ENCODE peak calls at places on chromosome 15, in ten cellular contexts. One of them, this sample, is unnamed. For H3K36me3 and H3K4me1, the result is how much of the 10 kb centered on the place peaks cover.

GRCh38 chr15:94064676-94065313 is 166.6 kb upstream of the MCTP2 start:
- DNase-seq in mammary epithelial cell: peak
- DNase-seq in neuronal stem cell: no peak
- DNase-seq in HepG2: no peak
- DNase-seq in IMR-90: no peak
- DNase-seq in NT2/D1: no peak
- DNase-seq in GM23248: no peak
- DNase-seq in trophoblast cell: no peak
- DNase-seq in neural progenitor cell: no peak
- DNase-seq in MM.1S: no peak
- DNase-seq in this sample: no peak

GRCh38 chr15:97652041-97652440 is 308.5 kb upstream of the ARRDC4 start:
- DNase-seq in IMR-90: no peak
- DNase-seq in NT2/D1: no peak
- DNase-seq in mammary epithelial cell: no peak
- DNase-seq in HepG2: no peak
- DNase-seq in neural progenitor cell: no peak
- DNase-seq in neuronal stem cell: no peak
- DNase-seq in MM.1S: no peak
- DNase-seq in GM23248: no peak
- DNase-seq in trophoblast cell: no peak
- DNase-seq in this sample: no peak

GRCh38 chr15:81939604-81940440 is 106.0 kb downstream of the MEX3B start:
- DNase-seq in neural progenitor cell: peak
- DNase-seq in IMR-90: peak
- DNase-seq in MM.1S: peak
- DNase-seq in neuronal stem cell: peak
- DNase-seq in mammary epithelial cell: peak
- DNase-seq in GM23248: peak
- DNase-seq in HepG2: peak
- DNase-seq in NT2/D1: peak
- DNase-seq in trophoblast cell: peak
- DNase-seq in this sample: peak

GRCh38 chr15:69578792-69579587 is 126.4 kb downstream of the RPLP1 start:
- DNase-seq in NT2/D1: no peak
- DNase-seq in neuronal stem cell: no peak
- DNase-seq in GM23248: no peak
- DNase-seq in mammary epithelial cell: peak
- DNase-seq in IMR-90: no peak
- DNase-seq in HepG2: no peak
- DNase-seq in neural progenitor cell: no peak
- DNase-seq in trophoblast cell: no peak
- DNase-seq in MM.1S: no peak
- DNase-seq in this sample: no peak

GRCh38 chr15:56913670-56914069 is 4.8 kb upstream of the TCF12 start:
- DNase-seq in trophoblast cell: no peak
- DNase-seq in MM.1S: no peak
- DNase-seq in mammary epithelial cell: no peak
- DNase-seq in neuronal stem cell: no peak
- DNase-seq in NT2/D1: no peak
- DNase-seq in IMR-90: peak
- DNase-seq in GM23248: peak
- DNase-seq in neural progenitor cell: no peak
- DNase-seq in HepG2: no peak
- DNase-seq in this sample: no peak

GRCh38 chr15:75904241-75904631 is 558 bp downstream of the FBXO22 start:
- DNase-seq in GM23248: peak
- DNase-seq in HepG2: peak
- DNase-seq in neural progenitor cell: peak
- DNase-seq in trophoblast cell: peak
- DNase-seq in NT2/D1: no peak
- DNase-seq in MM.1S: peak
- DNase-seq in mammary epithelial cell: peak
- DNase-seq in IMR-90: peak
- DNase-seq in neuronal stem cell: peak
- DNase-seq in this sample: peak

GRCh38 chr15:84891339-84891738 is 6.9 kb downstream of the SLC28A1 start:
- DNase-seq in mammary epithelial cell: no peak
- DNase-seq in HepG2: no peak
- DNase-seq in GM23248: no peak
- DNase-seq in neuronal stem cell: no peak
- DNase-seq in IMR-90: no peak
- DNase-seq in NT2/D1: no peak
- DNase-seq in MM.1S: no peak
- DNase-seq in neural progenitor cell: no peak
- DNase-seq in trophoblast cell: no peak
- DNase-seq in this sample: no peak

GRCh38 chr15:27956285-27956684 is 142.8 kb downstream of the OCA2 start:
- DNase-seq in NT2/D1: no peak
- DNase-seq in mammary epithelial cell: no peak
- DNase-seq in trophoblast cell: no peak
- DNase-seq in MM.1S: no peak
- DNase-seq in neuronal stem cell: no peak
- DNase-seq in HepG2: no peak
- DNase-seq in IMR-90: no peak
- DNase-seq in GM23248: no peak
- DNase-seq in neural progenitor cell: no peak
- DNase-seq in this sample: no peak

GRCh38 chr15:42349178-42349577 is 10.1 kb upstream of the CAPN3 start:
- DNase-seq in GM23248: peak
- DNase-seq in IMR-90: peak
- DNase-seq in neuronal stem cell: no peak
- DNase-seq in neural progenitor cell: no peak
- DNase-seq in mammary epithelial cell: no peak
- DNase-seq in HepG2: no peak
- DNase-seq in NT2/D1: no peak
- DNase-seq in MM.1S: no peak
- DNase-seq in trophoblast cell: no peak
- DNase-seq in this sample: no peak

GRCh38 chr15:60672400-60672799 is 193.5 kb upstream of the ICE2 start:
- DNase-seq in MM.1S: no peak
- DNase-seq in IMR-90: no peak
- DNase-seq in neural progenitor cell: peak
- DNase-seq in mammary epithelial cell: no peak
- DNase-seq in trophoblast cell: no peak
- DNase-seq in neuronal stem cell: no peak
- DNase-seq in HepG2: peak
- DNase-seq in GM23248: no peak
- DNase-seq in NT2/D1: no peak
- DNase-seq in this sample: no peak

GRCh38 chr15:43958894-43959330 is 132.1 kb downstream of the WDR76 start:
- DNase-seq in GM23248: peak
- DNase-seq in neuronal stem cell: no peak
- DNase-seq in NT2/D1: peak
- DNase-seq in MM.1S: no peak
- DNase-seq in HepG2: no peak
- DNase-seq in mammary epithelial cell: peak
- DNase-seq in neural progenitor cell: peak
- DNase-seq in trophoblast cell: no peak
- DNase-seq in IMR-90: peak
- DNase-seq in this sample: no peak

GRCh38 chr15:45804028-45804427 is 169.2 kb downstream of the SQOR start:
- DNase-seq in mammary epithelial cell: no peak
- DNase-seq in NT2/D1: no peak
- DNase-seq in GM23248: no peak
- DNase-seq in trophoblast cell: no peak
- DNase-seq in neural progenitor cell: no peak
- DNase-seq in MM.1S: no peak
- DNase-seq in HepG2: no peak
- DNase-seq in neuronal stem cell: no peak
- DNase-seq in IMR-90: no peak
- DNase-seq in this sample: no peak

GRCh38 chr15:66993090-66993489 is 72.3 kb upstream of the SMAD3 start:
- DNase-seq in neural progenitor cell: no peak
- DNase-seq in GM23248: no peak
- DNase-seq in mammary epithelial cell: no peak
- DNase-seq in HepG2: no peak
- DNase-seq in NT2/D1: no peak
- DNase-seq in IMR-90: no peak
- DNase-seq in MM.1S: no peak
- DNase-seq in trophoblast cell: no peak
- DNase-seq in neuronal stem cell: no peak
- DNase-seq in this sample: no peak

GRCh38 chr15:33086500-33087141 is 107.9 kb downstream of the FMN1 start:
- DNase-seq in GM23248: peak
- DNase-seq in IMR-90: peak
- DNase-seq in neuronal stem cell: no peak
- DNase-seq in mammary epithelial cell: peak
- DNase-seq in HepG2: peak
- DNase-seq in neural progenitor cell: peak
- DNase-seq in trophoblast cell: no peak
- DNase-seq in MM.1S: peak
- DNase-seq in NT2/D1: no peak
- DNase-seq in this sample: no peak

GRCh38 chr15:43219929-43220886 is 610 bp downstream of the EPB42 start:
- DNase-seq in NT2/D1: no peak
- DNase-seq in neural progenitor cell: no peak
- DNase-seq in IMR-90: no peak
- DNase-seq in HepG2: no peak
- DNase-seq in mammary epithelial cell: no peak
- DNase-seq in trophoblast cell: no peak
- DNase-seq in MM.1S: no peak
- DNase-seq in GM23248: no peak
- DNase-seq in neuronal stem cell: no peak
- DNase-seq in this sample: no peak

GRCh38 chr15:29945943-29946591 is 123.8 kb upstream of the TJP1 start:
- DNase-seq in IMR-90: peak
- DNase-seq in neural progenitor cell: no peak
- DNase-seq in HepG2: no peak
- DNase-seq in neuronal stem cell: no peak
- DNase-seq in mammary epithelial cell: peak
- DNase-seq in GM23248: peak
- DNase-seq in trophoblast cell: peak
- DNase-seq in MM.1S: no peak
- DNase-seq in NT2/D1: no peak
- DNase-seq in this sample: no peak

GRCh38 chr15:74808073-74808839 is 4.4 kb upstream of the LMAN1L start:
- DNase-seq in IMR-90: peak
- DNase-seq in neural progenitor cell: no peak
- DNase-seq in NT2/D1: no peak
- DNase-seq in MM.1S: no peak
- DNase-seq in trophoblast cell: peak
- DNase-seq in GM23248: no peak
- DNase-seq in HepG2: no peak
- DNase-seq in neuronal stem cell: no peak
- DNase-seq in mammary epithelial cell: peak
- DNase-seq in this sample: no peak

GRCh38 chr15:69046781-69047180 is 32.3 kb downstream of the NOX5 start:
- DNase-seq in GM23248: no peak
- DNase-seq in neural progenitor cell: no peak
- DNase-seq in neuronal stem cell: no peak
- DNase-seq in MM.1S: no peak
- DNase-seq in mammary epithelial cell: peak
- DNase-seq in IMR-90: no peak
- DNase-seq in trophoblast cell: no peak
- DNase-seq in HepG2: no peak
- DNase-seq in NT2/D1: no peak
- DNase-seq in this sample: no peak

GRCh38 chr15:63593705-63594671 is 3.2 kb upstream of the FBXL22 start:
- DNase-seq in NT2/D1: no peak
- DNase-seq in IMR-90: no peak
- DNase-seq in HepG2: no peak
- DNase-seq in trophoblast cell: no peak
- DNase-seq in neural progenitor cell: no peak
- DNase-seq in neuronal stem cell: no peak
- DNase-seq in GM23248: peak
- DNase-seq in MM.1S: no peak
- DNase-seq in mammary epithelial cell: peak
- DNase-seq in this sample: no peak

DNA sequence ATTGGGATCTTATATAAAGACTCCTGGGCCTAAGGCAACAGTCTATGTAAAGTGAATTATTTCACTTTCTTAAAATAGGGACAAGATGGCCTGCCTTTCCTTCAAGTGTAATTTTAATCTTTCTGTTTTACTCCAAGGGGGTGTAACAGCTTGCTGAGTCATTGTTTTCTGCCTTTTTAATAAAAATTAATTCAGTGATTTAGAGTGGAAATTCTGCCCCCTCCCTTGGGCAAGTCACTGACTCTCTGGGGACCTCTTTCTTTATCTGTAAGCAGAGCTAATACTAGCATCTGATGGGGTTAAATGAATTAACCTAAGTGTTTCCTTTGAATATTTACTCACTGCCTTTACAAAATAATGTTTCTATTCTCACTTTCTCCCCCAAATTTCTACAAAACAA is 23.9 kb downstream of the LRRK1 start:
- DNase-seq in GM23248: peak
- DNase-seq in HepG2: no peak
- DNase-seq in neuronal stem cell: no peak
- DNase-seq in MM.1S: no peak
- DNase-seq in mammary epithelial cell: no peak
- DNase-seq in IMR-90: peak
- DNase-seq in trophoblast cell: no peak
- DNase-seq in NT2/D1: no peak
- DNase-seq in neural progenitor cell: no peak
- DNase-seq in this sample: no peak
- H3K36me3 ChIP-seq in GM23248: under half
- H3K36me3 ChIP-seq in HepG2: under half
- H3K36me3 ChIP-seq in neuronal stem cell: under half
- H3K36me3 ChIP-seq in MM.1S: under half
- H3K36me3 ChIP-seq in mammary epithelial cell: under half
- H3K36me3 ChIP-seq in IMR-90: under half
- H3K36me3 ChIP-seq in trophoblast cell: under half
- H3K36me3 ChIP-seq in NT2/D1: under half
- H3K36me3 ChIP-seq in neural progenitor cell: under half
- H3K36me3 ChIP-seq in this sample: under half

GRCh38 chr15:100207053-100207452 is 134.7 kb downstream of the ADAMTS17 start:
- DNase-seq in MM.1S: no peak
- DNase-seq in HepG2: no peak
- DNase-seq in GM23248: no peak
- DNase-seq in trophoblast cell: peak
- DNase-seq in NT2/D1: no peak
- DNase-seq in neural progenitor cell: no peak
- DNase-seq in neuronal stem cell: no peak
- DNase-seq in IMR-90: no peak
- DNase-seq in mammary epithelial cell: no peak
- DNase-seq in this sample: no peak
- H3K9ac ChIP-seq in MM.1S: no peak
- H3K9ac ChIP-seq in HepG2: no peak
- H3K9ac ChIP-seq in GM23248: no peak
- H3K9ac ChIP-seq in trophoblast cell: no peak
- H3K9ac ChIP-seq in NT2/D1: no peak
- H3K9ac ChIP-seq in neural progenitor cell: no peak
- H3K9ac ChIP-seq in neuronal stem cell: no peak
- H3K9ac ChIP-seq in IMR-90: no peak
- H3K9ac ChIP-seq in mammary epithelial cell: no peak
- H3K9ac ChIP-seq in this sample: no peak

GRCh38 chr15:91881551-91882297 is 28.2 kb downstream of the SLCO3A1 start:
- DNase-seq in MM.1S: no peak
- DNase-seq in neuronal stem cell: no peak
- DNase-seq in GM23248: no peak
- DNase-seq in NT2/D1: peak
- DNase-seq in neural progenitor cell: no peak
- DNase-seq in trophoblast cell: no peak
- DNase-seq in HepG2: no peak
- DNase-seq in mammary epithelial cell: no peak
- DNase-seq in IMR-90: no peak
- DNase-seq in this sample: peak
- H3K4me1 ChIP-seq in MM.1S: under half
- H3K4me1 ChIP-seq in neuronal stem cell: under half
- H3K4me1 ChIP-seq in GM23248: under half
- H3K4me1 ChIP-seq in NT2/D1: under half
- H3K4me1 ChIP-seq in neural progenitor cell: under half
- H3K4me1 ChIP-seq in trophoblast cell: under half
- H3K4me1 ChIP-seq in HepG2: under half
- H3K4me1 ChIP-seq in mammary epithelial cell: under half
- H3K4me1 ChIP-seq in IMR-90: under half
- H3K4me1 ChIP-seq in this sample: under half

GRCh38 chr15:77803487-77803886 is 170.8 kb upstream of the LINGO1 start:
- DNase-seq in neuronal stem cell: no peak
- DNase-seq in neural progenitor cell: no peak
- DNase-seq in HepG2: no peak
- DNase-seq in GM23248: no peak
- DNase-seq in NT2/D1: no peak
- DNase-seq in MM.1S: no peak
- DNase-seq in trophoblast cell: no peak
- DNase-seq in IMR-90: no peak
- DNase-seq in mammary epithelial cell: no peak
- DNase-seq in this sample: no peak
- H3K36me3 ChIP-seq in neuronal stem cell: under half
- H3K36me3 ChIP-seq in neural progenitor cell: under half
- H3K36me3 ChIP-seq in HepG2: under half
- H3K36me3 ChIP-seq in GM23248: under half
- H3K36me3 ChIP-seq in NT2/D1: under half
- H3K36me3 ChIP-seq in MM.1S: under half
- H3K36me3 ChIP-seq in trophoblast cell: under half
- H3K36me3 ChIP-seq in IMR-90: under half
- H3K36me3 ChIP-seq in mammary epithelial cell: under half
- H3K36me3 ChIP-seq in this sample: under half